ENCODE peak calls at places on chromosomes 3 and 15, in nine cellular contexts. G, X, B, F, A, J, T, N and K are unnamed samples.

GRCh38 chr3:101532783-101533602 is 20.0 kb upstream of the SENP7 start:
- DNase-seq in G (no peak), X (no peak), B (no peak), F (no peak), A (no peak), J (no peak), T (no peak), N (no peak), K (no peak)

GRCh38 chr15:52436971-52437370 is 91.7 kb downstream of the MYO5A start:
- DNase-seq in G (no peak), X (no peak), B (no peak), F (no peak), A (no peak), J (no peak), T (no peak), N (no peak), K (no peak)

GRCh38 chr3:96214941-96215340 is 599.5 kb upstream of the EPHA6 start:
- DNase-seq in G (no peak), X (no peak), B (no peak), F (no peak), A (no peak), J (no peak), T (no peak), N (no peak), K (no peak)

GRCh38 chr15:90828111-90828510 is 40.3 kb upstream of the FURIN start:
- DNase-seq in G (no peak), X (no peak), B (no peak), F (peak), A (no peak), J (no peak), T (no peak), N (no peak), K (no peak)

GRCh38 chr3:184693011-184693975 is 18.6 kb downstream of the MAGEF1 start:
- DNase-seq in G (no peak), X (no peak), B (no peak), F (no peak), A (no peak), J (no peak), T (no peak), N (no peak), K (no peak)

GRCh38 chr3:143265501-143266070 is 146.0 kb downstream of the CHST2 start:
- DNase-seq in G (no peak), X (no peak), B (no peak), F (no peak), A (no peak), J (no peak), T (no peak), N (no peak), K (no peak)

GRCh38 chr3:187551419-187551818 is 118.8 kb downstream of the SST start:
- DNase-seq in G (no peak), X (no peak), B (no peak), F (no peak), A (no peak), J (no peak), T (no peak), N (no peak), K (no peak)

GRCh38 chr3:133927543-133928066 is 31.9 kb upstream of the RAB6B start:
- DNase-seq in G (peak), X (no peak), B (no peak), F (peak), A (no peak), J (peak), T (peak), N (peak), K (peak)

GRCh38 chr3:168459229-168459784 is 363.6 kb upstream of the GOLIM4 start:
- DNase-seq in G (no peak), X (no peak), B (no peak), F (no peak), A (no peak), J (no peak), T (no peak), N (no peak), K (no peak)

GRCh38 chr15:69573815-69574472 is 121.3 kb downstream of the RPLP1 start:
- DNase-seq in G (no peak), X (no peak), B (no peak), F (no peak), A (no peak), J (no peak), T (peak), N (no peak), K (no peak)

GRCh38 chr3:160287666-160288065 is 62.4 kb downstream of the C3orf80 start:
- DNase-seq in G (no peak), X (no peak), B (no peak), F (no peak), A (no peak), J (no peak), T (no peak), N (no peak), K (no peak)

GRCh38 chr15:75200765-75201608 is 695 bp upstream of the C15orf39 start:
- DNase-seq in G (peak), X (peak), B (no peak), F (peak), A (no peak), J (peak), T (peak), N (peak), K (no peak)

GRCh38 chr15:69531302-69532027 is 78.8 kb downstream of the RPLP1 start:
- DNase-seq in G (no peak), X (no peak), B (no peak), F (no peak), A (no peak), J (no peak), T (no peak), N (no peak), K (no peak)

GRCh38 chr15:49558924-49559323 is 61.7 kb downstream of the FAM227B start:
- DNase-seq in G (no peak), X (no peak), B (no peak), F (no peak), A (no peak), J (no peak), T (no peak), N (no peak), K (no peak)

GRCh38 chr15:81388431-81388760 is 14.4 kb upstream of the TMC3 start:
- DNase-seq in G (no peak), X (no peak), B (no peak), F (no peak), A (no peak), J (no peak), T (no peak), N (no peak), K (no peak)

GRCh38 chr3:169394316-169394715 is 269.2 kb downstream of the MECOM start:
- DNase-seq in G (no peak), X (no peak), B (no peak), F (no peak), A (no peak), J (no peak), T (no peak), N (no peak), K (no peak)

GRCh38 chr3:185134532-185134931 is 18.3 kb downstream of the C3orf70 start:
- DNase-seq in G (no peak), X (no peak), B (no peak), F (no peak), A (no peak), J (no peak), T (no peak), N (no peak), K (no peak)

GRCh38 chr15:50487287-50487686 is 59.2 kb downstream of the USP50 start:
- DNase-seq in G (no peak), X (no peak), B (no peak), F (no peak), A (no peak), J (no peak), T (no peak), N (no peak), K (no peak)

GRCh38 chr3:100149130-100149529 is 34.8 kb upstream of the FILIP1L start:
- DNase-seq in G (no peak), X (no peak), B (no peak), F (no peak), A (no peak), J (no peak), T (no peak), N (no peak), K (no peak)

GRCh38 chr15:57610130-57610529 is 18.4 kb downstream of the MYZAP start:
- DNase-seq in G (peak), X (no peak), B (peak), F (no peak), A (no peak), J (peak), T (peak), N (peak), K (peak)

GRCh38 chr3:49785565-49786356 is 581 bp downstream of the IP6K1 start:
- DNase-seq in G (peak), X (no peak), B (no peak), F (no peak), A (no peak), J (peak), T (no peak), N (peak), K (peak)

GRCh38 chr3:45557471-45557870 is 37.1 kb upstream of the LIMD1 start:
- DNase-seq in G (no peak), X (no peak), B (no peak), F (no peak), A (no peak), J (no peak), T (no peak), N (no peak), K (no peak)

GRCh38 chr3:107263269-107264021 is 113.8 kb upstream of the CCDC54 start:
- DNase-seq in G (no peak), X (no peak), B (no peak), F (no peak), A (no peak), J (no peak), T (no peak), N (no peak), K (peak)

GRCh38 chr15:50280271-50280670 is 14.7 kb upstream of the HDC start:
- DNase-seq in G (no peak), X (no peak), B (no peak), F (no peak), A (no peak), J (no peak), T (no peak), N (no peak), K (no peak)

GRCh38 chr3:98561727-98562521 is 30.1 kb downstream of the GPR15 start:
- DNase-seq in G (no peak), X (no peak), B (no peak), F (no peak), A (no peak), J (no peak), T (no peak), N (no peak), K (no peak)

GRCh38 chr3:155281892-155282291 is 11.6 kb downstream of the STRIT1 start:
- DNase-seq in G (no peak), X (no peak), B (no peak), F (no peak), A (no peak), J (no peak), T (no peak), N (no peak), K (no peak)

GRCh38 chr3:155286745-155287144 is 6.7 kb downstream of the STRIT1 start:
- DNase-seq in G (no peak), X (no peak), B (no peak), F (no peak), A (no peak), J (no peak), T (no peak), N (no peak), K (no peak)

GRCh38 chr3:155285936-155286335 is 7.5 kb downstream of the STRIT1 start:
- DNase-seq in G (no peak), X (no peak), B (no peak), F (no peak), A (no peak), J (no peak), T (no peak), N (no peak), K (no peak)

GRCh38 chr3:155283092-155284056 is 10.1 kb downstream of the STRIT1 start:
- DNase-seq in G (no peak), X (no peak), B (no peak), F (no peak), A (no peak), J (no peak), T (no peak), N (no peak), K (no peak)

GRCh38 chr3:155282416-155283091 is 10.9 kb downstream of the STRIT1 start:
- DNase-seq in G (no peak), X (no peak), B (no peak), F (no peak), A (no peak), J (no peak), T (no peak), N (no peak), K (no peak)
- TF ChIP-seq POLR2A in G (no peak), X (no peak), B (no peak), F (no peak), A (no peak), J (no peak), T (no peak), N (no peak), K (no peak)

GRCh38 chr15:100943074-100943473 is 23.9 kb downstream of the LRRK1 start:
- DNase-seq in G (no peak), X (no peak), B (no peak), F (no peak), A (no peak), J (no peak), T (no peak), N (no peak), K (no peak)

GRCh38 chr15:100947760-100948429 is 28.7 kb downstream of the LRRK1 start:
- DNase-seq in G (no peak), X (no peak), B (no peak), F (no peak), A (no peak), J (no peak), T (no peak), N (no peak), K (no peak)

GRCh38 chr15:100944237-100944875 is 25.2 kb downstream of the LRRK1 start:
- DNase-seq in G (no peak), X (no peak), B (no peak), F (no peak), A (no peak), J (no peak), T (no peak), N (no peak), K (no peak)

GRCh38 chr15:100942656-100943055 is 23.5 kb downstream of the LRRK1 start:
- DNase-seq in G (no peak), X (no peak), B (no peak), F (no peak), A (no peak), J (no peak), T (no peak), N (no peak), K (no peak)

GRCh38 chr15:100945006-100945405 is 25.8 kb downstream of the LRRK1 start:
- DNase-seq in G (no peak), X (no peak), B (no peak), F (no peak), A (no peak), J (no peak), T (no peak), N (no peak), K (no peak)
- H3K27ac ChIP-seq in G (no peak), X (no peak), B (no peak), F (peak), A (no peak), J (no peak), T (no peak), N (no peak), K (no peak)

DNA sequence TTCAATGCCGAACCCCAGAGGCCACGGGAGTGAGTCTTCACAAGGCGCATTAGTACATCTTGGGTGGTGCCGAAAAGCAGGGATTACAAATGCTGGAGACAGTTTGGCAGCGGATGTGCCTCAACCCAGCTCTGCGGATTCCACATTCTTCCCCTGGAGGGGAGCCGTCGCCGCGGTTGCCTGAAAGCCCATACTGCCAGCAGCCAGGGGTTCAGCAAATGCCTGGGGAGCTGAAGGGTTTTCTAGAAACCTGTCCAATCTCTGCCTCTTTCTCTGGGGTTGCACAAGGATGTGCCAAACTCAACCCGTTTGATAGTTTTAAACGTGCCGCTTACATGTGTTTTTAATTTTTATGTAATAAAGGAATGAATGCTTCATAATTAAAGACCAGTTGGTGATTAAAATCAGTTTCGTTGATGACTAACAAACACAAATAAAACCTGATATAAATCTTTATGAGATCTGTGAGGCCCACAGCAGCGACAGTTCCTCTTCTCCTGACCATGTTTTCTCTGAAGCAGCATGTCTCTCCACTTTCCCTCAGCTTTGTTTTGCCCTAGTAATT is 74.6 kb upstream of the LEKR1 start:
- DNase-seq in G (peak), X (no peak), B (no peak), F (no peak), A (no peak), J (no peak), T (peak), N (no peak), K (no peak)
- H3K4me3 ChIP-seq in G (no peak), X (peak), B (no peak), F (no peak), A (no peak), J (no peak), T (peak), N (no peak), K (no peak)

DNA sequence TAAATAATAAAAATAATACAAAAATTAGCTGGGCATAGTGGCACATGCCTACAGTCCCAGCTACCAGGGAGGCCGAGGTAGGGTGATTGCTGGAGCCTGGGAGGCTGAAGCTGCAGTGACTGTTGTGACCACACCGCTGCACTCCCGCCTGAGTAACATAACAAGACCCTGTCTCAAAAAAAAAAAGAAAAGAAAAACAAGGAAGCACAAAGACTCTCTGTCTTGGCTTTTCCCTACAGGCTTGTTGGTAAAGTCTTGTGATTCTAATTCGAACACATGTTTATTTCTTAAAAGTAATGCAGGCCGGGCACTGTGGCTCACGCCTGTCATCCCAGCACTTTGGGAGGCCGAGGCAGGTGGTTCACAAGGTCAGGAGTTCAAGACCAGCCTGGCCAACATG is 60.1 kb downstream of the CAPN3 start:
- DNase-seq in G (no peak), X (no peak), B (no peak), F (no peak), A (no peak), J (no peak), T (no peak), N (no peak), K (no peak)
- TF ChIP-seq POLR2A in G (no peak), X (no peak), B (no peak), F (no peak), A (no peak), J (no peak), T (no peak), N (no peak), K (no peak)

GRCh38 chr3:129612350-129613204 is 6.1 kb upstream of the PLXND1 start:
- DNase-seq in G (no peak), X (no peak), B (peak), F (no peak), A (no peak), J (no peak), T (peak), N (no peak), K (no peak)
- H3K27ac ChIP-seq in G (no peak), X (peak), B (peak), F (no peak), A (peak), J (peak), T (peak), N (peak), K (no peak)

GRCh38 chr15:37020852-37021251 is 79.5 kb downstream of the MEIS2 start:
- DNase-seq in G (no peak), X (no peak), B (no peak), F (no peak), A (no peak), J (no peak), T (no peak), N (no peak), K (no peak)

GRCh38 chr15:37016287-37016686 is 84.1 kb downstream of the MEIS2 start:
- DNase-seq in G (peak), X (no peak), B (no peak), F (no peak), A (no peak), J (no peak), T (peak), N (no peak), K (peak)

GRCh38 chr15:37015476-37015875 is 84.9 kb downstream of the MEIS2 start:
- DNase-seq in G (no peak), X (no peak), B (no peak), F (no peak), A (no peak), J (no peak), T (no peak), N (no peak), K (no peak)

GRCh38 chr15:37017031-37017625 is 83.2 kb downstream of the MEIS2 start:
- DNase-seq in G (no peak), X (no peak), B (no peak), F (no peak), A (no peak), J (no peak), T (no peak), N (no peak), K (no peak)

DNA sequence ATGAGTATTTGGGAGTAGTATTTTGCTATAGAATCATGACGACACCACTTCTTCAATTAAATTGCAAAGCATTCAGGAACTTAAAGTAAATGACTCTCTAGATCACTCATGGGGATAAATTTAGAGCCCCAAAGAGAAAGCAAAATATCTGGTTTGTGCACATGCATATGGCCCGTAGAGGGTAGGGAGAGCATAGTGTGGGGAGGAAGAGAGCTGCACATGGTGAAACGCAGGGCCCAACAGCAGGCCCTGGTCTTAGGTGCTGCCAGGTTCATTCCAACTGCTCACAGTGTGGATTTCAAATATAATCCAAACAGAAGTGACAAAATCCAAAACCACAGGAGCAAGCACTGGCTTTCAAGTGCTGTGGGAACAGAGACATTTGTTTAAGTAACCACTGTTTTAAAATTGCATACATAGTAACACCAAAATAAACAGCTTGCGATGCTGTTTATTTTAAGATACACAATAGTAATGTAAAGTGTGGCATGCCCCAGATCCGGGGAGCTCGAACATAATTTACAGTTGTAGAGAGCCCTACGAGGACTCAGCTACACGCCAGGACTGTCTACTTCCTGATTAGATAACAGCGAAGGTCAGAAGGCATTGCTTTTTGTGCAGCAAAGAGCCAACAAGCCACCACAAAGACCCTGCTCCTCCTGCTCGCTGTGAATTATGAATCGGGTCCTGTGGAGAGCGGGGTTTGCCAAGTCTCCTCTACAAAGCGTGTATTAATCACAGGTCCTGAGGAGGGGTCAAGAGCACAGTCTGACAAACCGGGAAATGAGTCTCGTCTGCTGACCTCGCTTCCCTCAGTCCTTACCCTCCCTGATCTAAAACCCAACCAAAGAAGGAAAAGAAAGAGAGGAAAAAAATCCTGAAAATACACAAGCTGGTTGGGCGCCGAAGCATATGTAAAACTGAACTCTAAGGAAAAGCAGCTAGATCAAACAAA is 80.6 kb downstream of the MEIS2 start:
- DNase-seq in G (no peak), X (no peak), B (no peak), F (no peak), A (no peak), J (peak), T (no peak), N (no peak), K (peak)
- H3K4me3 ChIP-seq in G (peak), X (no peak), B (no peak), F (no peak), A (no peak), J (no peak), T (no peak), N (no peak), K (peak)

GRCh38 chr3:158709666-158710083 is 22.6 kb downstream of the RARRES1 start:
- DNase-seq in G (no peak), X (no peak), B (peak), F (no peak), A (no peak), J (no peak), T (no peak), N (no peak), K (peak)
- TF ChIP-seq POLR2A in G (no peak), X (no peak), B (no peak), F (no peak), A (no peak), J (no peak), T (no peak), N (no peak), K (no peak)